ENCODE peak calls at places on chromosomes 16 and 17, in eight cellular contexts. L is PC-9; M is hepatic stellate cell; W is stimulated activated CD4-positive, alpha-beta T cell treated with anti-CD3 and anti-CD28 coated beads, Interleukin-4, amount 100 ng/mL, for 24 hours; I is kidney glomerular epithelial cell; X is SW480; C is AG08396; N is stimulated activated CD8-positive, alpha-beta memory T cell treated with anti-CD3 and anti-CD28 coated beads, Interleukin-4, amount 100 ng/mL, for 1 hour. U is an unnamed sample.

GRCh38 chr17:74199306-74200092 is 4.0 kb upstream of the RPL38 start:
- DNase-seq in L (peak; percentile 72), M (peak; percentile 82), W (peak; percentile 69), I (peak; percentile 33), X (peak; percentile 50), C (peak; percentile 87), N (no peak), U (peak; percentile 40)

GRCh38 chr17:237406-237955 is 56.0 kb upstream of the DOC2B start:
- DNase-seq in L (no peak), M (no peak), W (no peak), I (no peak), X (no peak), C (no peak), N (no peak), U (no peak)

GRCh38 chr16:68362314-68362913 is 51.6 kb downstream of the PRMT7 start:
- DNase-seq in L (no peak), M (no peak), W (no peak), I (no peak), X (no peak), C (no peak), N (no peak), U (no peak)

GRCh38 chr16:66751135-66751991 is at the start of gene DYNC1LI2:
- DNase-seq in L (peak; percentile 80), M (peak; percentile 91), W (peak; percentile 81), I (peak; percentile 85), X (peak; percentile 68), C (peak; percentile 98), N (peak; percentile 42), U (peak; percentile 76)

GRCh38 chr17:218711-219110 is 37.3 kb upstream of the DOC2B start:
- DNase-seq in L (no peak), M (no peak), W (no peak), I (no peak), X (no peak), C (no peak), N (no peak), U (no peak)

GRCh38 chr17:74797824-74798223 is 21.7 kb upstream of the NAT9 start:
- DNase-seq in L (no peak), M (no peak), W (no peak), I (no peak), X (no peak), C (no peak), N (no peak), U (no peak)

GRCh38 chr17:79707931-79708891 is 22.5 kb upstream of the ENPP7 start:
- DNase-seq in L (peak; percentile 46), M (peak; percentile 68), W (peak; percentile 66), I (peak; percentile 17), X (peak; percentile 32), C (peak; percentile 79), N (peak; percentile 22), U (peak; percentile 49)

GRCh38 chr17:787641-788221 is 5.6 kb downstream of the MRM3 start:
- DNase-seq in L (no peak), M (no peak), W (no peak), I (no peak), X (no peak), C (no peak), N (no peak), U (no peak)

GRCh38 chr16:89017543-89017942 is 40.5 kb upstream of the CBFA2T3 start:
- DNase-seq in L (no peak), M (no peak), W (no peak), I (no peak), X (no peak), C (no peak), N (no peak), U (no peak)

GRCh38 chr16:29825145-29826044 is 5.1 kb downstream of the MVP start:
- DNase-seq in L (peak; percentile 66), M (peak; percentile 84), W (peak; percentile 63), I (no peak), X (peak; percentile 74), C (peak; percentile 75), N (no peak), U (no peak)

GRCh38 chr16:49472598-49472997 is 99.0 kb downstream of the C16orf78 start:
- DNase-seq in L (no peak), M (no peak), W (no peak), I (no peak), X (no peak), C (no peak), N (no peak), U (no peak)

GRCh38 chr16:88323546-88324330 is 59.0 kb upstream of the ZNF469 start:
- DNase-seq in L (no peak), M (no peak), W (no peak), I (no peak), X (no peak), C (no peak), N (no peak), U (no peak)

GRCh38 chr17:6509295-6509771 is 47.0 kb downstream of the PITPNM3 start:
- DNase-seq in L (no peak), M (no peak), W (no peak), I (no peak), X (no peak), C (no peak), N (no peak), U (no peak)

GRCh38 chr17:19274893-19275292 is 37.7 kb downstream of the EPN2 start:
- DNase-seq in L (no peak), M (peak; percentile 37), W (no peak), I (no peak), X (no peak), C (no peak), N (no peak), U (no peak)

GRCh38 chr16:1752853-1753252 is 18.5 kb downstream of the NME3 start:
- DNase-seq in L (no peak), M (no peak), W (no peak), I (no peak), X (no peak), C (no peak), N (no peak), U (no peak)

GRCh38 chr16:88436796-88437195 is 16.3 kb upstream of the ZFPM1 start:
- DNase-seq in L (no peak), M (no peak), W (no peak), I (no peak), X (no peak), C (no peak), N (no peak), U (no peak)